ENCODE peak calls at places on chromosomes 4 and X, in ten cellular contexts. N is right atrium auricular region, D is spleen, H is ovary, I is activated B cell treated with CpG ODN at 0.5 μM for 24 hours, F is sigmoid colon, E is cardiac muscle cell, P is stomach, B is WTC11, G is choroid plexus epithelial cell. Z is an unnamed sample.

GRCh38 chrX:96713303-96713702 is 28.7 kb downstream of the DIAPH2 start:
- DNase-seq in N (no peak), D (no peak), H (no peak), I (no peak), F (no peak), E (no peak), P (no peak), B (no peak), G (no peak), Z (no peak)

GRCh38 chrX:136251042-136251991 is at the start of gene MAP7D3:
- DNase-seq in N (no peak), D (peak), H (peak), I (peak), F (peak), E (peak), P (peak), B (peak), G (peak), Z (peak)

GRCh38 chr4:37981844-37982720 is 21.9 kb downstream of the PTTG2 start:
- DNase-seq in N (no peak), D (no peak), H (no peak), I (no peak), F (no peak), E (no peak), P (no peak), B (no peak), G (peak), Z (no peak)

GRCh38 chrX:112761239-112762207 is 79.1 kb downstream of the AMOT start:
- DNase-seq in N (no peak), D (no peak), H (no peak), I (no peak), F (no peak), E (no peak), P (no peak), B (no peak), G (no peak), Z (no peak)

GRCh38 chr4:52643846-52644245 is 15.3 kb downstream of the USP46 start:
- DNase-seq in N (peak), D (no peak), H (no peak), I (no peak), F (peak), E (peak), P (peak), B (no peak), G (peak), Z (no peak)

GRCh38 chrX:33183366-33183765 is 28.0 kb downstream of the DMD start:
- DNase-seq in N (no peak), D (no peak), H (peak), I (no peak), F (peak), E (peak), P (peak), B (no peak), G (peak), Z (no peak)

GRCh38 chr4:17309567-17310268 is 202.2 kb downstream of the QDPR start:
- DNase-seq in N (no peak), D (no peak), H (no peak), I (no peak), F (no peak), E (no peak), P (no peak), B (no peak), G (peak), Z (no peak)

GRCh38 chr4:56234098-56234497 is 153.2 kb downstream of the AASDH start:
- DNase-seq in N (no peak), D (no peak), H (no peak), I (no peak), F (no peak), E (no peak), P (no peak), B (no peak), G (no peak), Z (no peak)

GRCh38 chr4:25029479-25030282 is 1.1 kb downstream of the LGI2 start:
- DNase-seq in N (no peak), D (peak), H (no peak), I (no peak), F (no peak), E (no peak), P (no peak), B (no peak), G (no peak), Z (no peak)

GRCh38 chrX:93874554-93874953 is 200.5 kb downstream of the FAM133A start:
- DNase-seq in N (no peak), D (no peak), H (no peak), I (no peak), F (no peak), E (peak), P (no peak), B (peak), G (peak), Z (peak)

GRCh38 chrX:41705042-41705441 is 16.3 kb downstream of the GPR34 start:
- DNase-seq in N (no peak), D (no peak), H (no peak), I (no peak), F (no peak), E (no peak), P (no peak), B (no peak), G (no peak), Z (no peak)

GRCh38 chr4:163462556-163462955 is 11.0 kb downstream of the TKTL2 start:
- DNase-seq in N (no peak), D (no peak), H (no peak), I (no peak), F (no peak), E (no peak), P (no peak), B (no peak), G (peak), Z (no peak)

GRCh38 chr4:183132081-183132480 is 33.0 kb downstream of the WWC2 start:
- DNase-seq in N (no peak), D (no peak), H (no peak), I (no peak), F (no peak), E (no peak), P (no peak), B (no peak), G (no peak), Z (no peak)

GRCh38 chrX:18353931-18354368 is 538 bp downstream of the SCML2 start:
- DNase-seq in N (no peak), D (peak), H (peak), I (peak), F (no peak), E (peak), P (no peak), B (peak), G (no peak), Z (peak)

GRCh38 chrX:45449982-45450381 is 249.3 kb upstream of the DIPK2B start:
- DNase-seq in N (no peak), D (no peak), H (no peak), I (no peak), F (no peak), E (no peak), P (no peak), B (no peak), G (peak), Z (no peak)

GRCh38 chr4:1326751-1327525 is 20.1 kb upstream of the UVSSA start:
- DNase-seq in N (no peak), D (peak), H (no peak), I (no peak), F (no peak), E (no peak), P (no peak), B (no peak), G (no peak), Z (no peak)

GRCh38 chrX:889966-890651 is 259.5 kb downstream of the SHOX start:
- DNase-seq in N (no peak), D (no peak), H (no peak), I (no peak), F (no peak), E (no peak), P (no peak), B (no peak), G (no peak), Z (no peak)

GRCh38 chrX:3425031-3425430 is 78.6 kb upstream of the MXRA5 start:
- DNase-seq in N (no peak), D (no peak), H (no peak), I (no peak), F (no peak), E (peak), P (no peak), B (no peak), G (no peak), Z (no peak)

GRCh38 chr4:78618426-78618825 is 66.9 kb downstream of the ANXA3 start:
- DNase-seq in N (no peak), D (no peak), H (no peak), I (no peak), F (no peak), E (no peak), P (no peak), B (no peak), G (peak), Z (no peak)

GRCh38 chr4:163680390-163681098 is 186.1 kb downstream of the TMA16 start:
- DNase-seq in N (no peak), D (no peak), H (no peak), I (no peak), F (no peak), E (no peak), P (no peak), B (no peak), G (no peak), Z (no peak)

GRCh38 chrX:145844886-145845285 is 27.3 kb downstream of the SLITRK2 start:
- DNase-seq in N (no peak), D (no peak), H (no peak), I (no peak), F (no peak), E (no peak), P (no peak), B (no peak), G (no peak), Z (no peak)

GRCh38 chr4:108636246-108636645 is 14.2 kb upstream of the OSTC start:
- DNase-seq in N (no peak), D (no peak), H (no peak), I (no peak), F (no peak), E (no peak), P (no peak), B (no peak), G (no peak), Z (no peak)

GRCh38 chrX:115462406-115462805 is 98.6 kb upstream of the PLS3 start:
- DNase-seq in N (no peak), D (no peak), H (no peak), I (no peak), F (no peak), E (no peak), P (no peak), B (no peak), G (no peak), Z (no peak)
- TF ChIP-seq CTCF in N (no peak), D (no peak), H (no peak), I (no peak), F (no peak), E (no peak), P (no peak), B (no peak), G (no peak), Z (no peak)

GRCh38 chrX:110462957-110463356 is 104.3 kb downstream of the RTL9 start:
- DNase-seq in N (no peak), D (no peak), H (no peak), I (no peak), F (no peak), E (no peak), P (no peak), B (no peak), G (no peak), Z (no peak)
- TF ChIP-seq CTCF in N (no peak), D (no peak), H (no peak), I (no peak), F (no peak), E (no peak), P (no peak), B (no peak), G (no peak), Z (no peak)

DNA sequence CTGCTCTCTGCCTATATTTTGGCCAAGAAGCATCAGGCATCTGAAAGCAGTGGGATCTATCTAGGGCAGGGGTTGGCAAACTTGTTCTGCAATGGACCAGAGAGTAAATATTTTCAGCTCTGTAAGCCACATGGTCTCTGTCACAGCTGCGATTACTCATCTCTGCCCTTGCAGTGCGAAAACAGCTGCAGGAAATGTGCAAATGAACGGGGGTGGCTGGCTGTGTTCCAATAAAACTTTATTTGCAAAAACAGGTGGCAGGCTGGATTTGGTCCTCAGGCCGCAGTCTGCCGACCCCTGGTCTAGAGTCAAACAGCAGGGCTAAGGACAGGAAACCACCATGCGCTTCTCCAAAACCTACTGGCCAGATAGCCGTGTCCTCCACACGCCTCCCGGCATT is 48.6 kb downstream of the ACOX3 start:
- DNase-seq in N (peak), D (no peak), H (peak), I (no peak), F (peak), E (no peak), P (no peak), B (no peak), G (peak), Z (no peak)
- TF ChIP-seq CTCF in N (no peak), D (no peak), H (no peak), I (no peak), F (no peak), E (no peak), P (no peak), B (no peak), G (no peak), Z (no peak)

DNA sequence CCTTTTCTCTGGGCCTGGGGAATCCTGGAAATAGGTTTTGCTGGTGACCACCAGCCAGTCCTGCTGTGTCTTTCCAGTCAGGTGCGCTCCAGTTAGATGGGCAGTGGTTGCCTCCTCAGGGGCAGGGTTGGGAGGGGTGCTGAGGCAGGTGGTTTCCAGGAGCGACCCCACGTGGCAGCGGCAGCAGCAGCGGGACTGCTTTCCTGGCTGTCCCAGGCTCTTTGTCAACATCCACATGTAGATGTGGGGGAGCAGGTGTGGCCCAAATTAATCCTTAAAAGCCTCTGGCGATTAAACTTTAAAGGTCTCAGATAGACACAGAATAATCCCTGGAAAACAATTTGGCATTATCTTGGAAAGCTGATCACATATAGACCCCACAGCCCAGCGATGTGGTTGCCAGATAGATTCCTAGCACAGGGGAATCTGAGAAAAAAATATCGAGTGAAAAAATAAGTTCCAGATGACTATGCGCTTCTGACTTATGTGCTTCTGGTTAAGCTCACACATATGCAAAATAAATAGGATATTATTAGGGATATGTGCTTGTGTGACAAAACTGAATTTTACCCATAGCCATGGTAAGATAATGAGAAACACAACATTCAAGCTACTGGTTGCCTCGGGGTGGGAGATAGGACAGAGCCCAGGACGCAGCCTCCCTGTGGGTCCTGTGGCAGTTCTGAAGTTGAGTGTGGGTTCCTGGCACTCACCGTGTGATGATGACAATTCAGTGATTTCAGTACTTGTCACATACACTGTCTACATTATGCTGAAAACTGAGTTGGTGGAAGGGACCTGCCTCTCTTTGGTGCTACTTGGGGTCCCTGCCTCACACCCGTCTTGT is 336.4 kb downstream of the ARHGAP10 start:
- DNase-seq in N (peak), D (no peak), H (no peak), I (no peak), F (no peak), E (no peak), P (no peak), B (peak), G (no peak), Z (no peak)
- TF ChIP-seq CTCF in N (no peak), D (no peak), H (no peak), I (no peak), F (no peak), E (no peak), P (no peak), B (no peak), G (no peak), Z (no peak)

GRCh38 chr4:165476214-165477098 is 97.6 kb downstream of the CPE start:
- DNase-seq in N (no peak), D (no peak), H (no peak), I (no peak), F (no peak), E (no peak), P (no peak), B (no peak), G (peak), Z (no peak)
- TF ChIP-seq CTCF in N (no peak), D (no peak), H (no peak), I (no peak), F (no peak), E (no peak), P (no peak), B (no peak), G (no peak), Z (no peak)

DNA sequence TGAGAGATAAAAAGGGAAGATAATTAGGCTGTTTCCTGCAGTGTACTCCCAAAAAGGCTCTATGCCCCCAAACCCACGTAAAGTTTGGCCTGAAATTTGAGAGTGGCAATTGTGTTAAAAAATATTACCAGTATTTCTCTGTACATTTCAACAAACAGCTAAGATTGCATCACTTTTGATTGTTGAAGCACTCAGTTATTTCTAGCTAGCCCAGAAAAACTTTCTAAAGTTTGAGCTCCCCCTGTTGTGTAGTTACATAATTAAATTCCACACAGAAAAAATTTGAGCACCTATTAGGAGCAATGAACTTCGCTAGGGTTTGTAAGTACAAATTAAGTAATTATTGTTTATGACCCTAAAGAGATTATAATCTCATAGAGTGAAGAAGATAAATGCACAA is 109.4 kb downstream of the DLG3 start:
- DNase-seq in N (no peak), D (no peak), H (no peak), I (no peak), F (no peak), E (peak), P (no peak), B (no peak), G (peak), Z (no peak)
- TF ChIP-seq CTCF in N (no peak), D (no peak), H (peak), I (no peak), F (no peak), E (peak), P (no peak), B (no peak), G (no peak), Z (no peak)

GRCh38 chrX:108165349-108166111 is 74.0 kb downstream of the ATG4A start:
- DNase-seq in N (no peak), D (no peak), H (peak), I (no peak), F (no peak), E (peak), P (peak), B (peak), G (peak), Z (peak)
- TF ChIP-seq CTCF in N (no peak), D (no peak), H (no peak), I (no peak), F (no peak), E (peak), P (peak), B (no peak), G (peak), Z (peak)

GRCh38 chrX:68807818-68808217 is 21.0 kb upstream of the EFNB1 start:
- DNase-seq in N (no peak), D (no peak), H (no peak), I (no peak), F (no peak), E (peak), P (no peak), B (peak), G (peak), Z (no peak)
- TF ChIP-seq CTCF in N (no peak), D (peak), H (no peak), I (no peak), F (no peak), E (peak), P (no peak), B (no peak), G (peak), Z (peak)